ENCODE peak calls at places on chromosomes 5 and 9, in seven cellular contexts. One of them, this sample, is unnamed.

GRCh38 chr9:110769667-110770066 is 101.1 kb downstream of the MUSK start:
- DNase-seq in NCI-H1694: no peak
- DNase-seq in Karpas-422: no peak
- DNase-seq in mucosa of gallbladder: no peak
- DNase-seq in nucleus accumbens: no peak
- DNase-seq in activated CD4-positive, alpha-beta T cell treated with anti-CD3 and anti-CD28 coated beads, Interleukin-2, amount 10 ng/mL, durations not matched to agents 7 days and 5 days: no peak
- DNase-seq in kidney: no peak
- DNase-seq in this sample: no peak

GRCh38 chr9:21398955-21399489 is 9.9 kb upstream of the IFNA8 start:
- DNase-seq in NCI-H1694: no peak
- DNase-seq in Karpas-422: no peak
- DNase-seq in mucosa of gallbladder: no peak
- DNase-seq in nucleus accumbens: no peak
- DNase-seq in activated CD4-positive, alpha-beta T cell treated with anti-CD3 and anti-CD28 coated beads, Interleukin-2, amount 10 ng/mL, durations not matched to agents 7 days and 5 days: no peak
- DNase-seq in kidney: no peak
- DNase-seq in this sample: no peak

GRCh38 chr9:129185991-129186390 is 7.9 kb upstream of the IER5L start:
- DNase-seq in NCI-H1694: no peak
- DNase-seq in Karpas-422: no peak
- DNase-seq in mucosa of gallbladder: no peak
- DNase-seq in nucleus accumbens: no peak
- DNase-seq in activated CD4-positive, alpha-beta T cell treated with anti-CD3 and anti-CD28 coated beads, Interleukin-2, amount 10 ng/mL, durations not matched to agents 7 days and 5 days: peak; percentile 30
- DNase-seq in kidney: no peak
- DNase-seq in this sample: no peak

GRCh38 chr5:88544616-88545150 is 276.0 kb upstream of the TMEM161B start:
- DNase-seq in NCI-H1694: no peak
- DNase-seq in Karpas-422: no peak
- DNase-seq in mucosa of gallbladder: no peak
- DNase-seq in nucleus accumbens: no peak
- DNase-seq in activated CD4-positive, alpha-beta T cell treated with anti-CD3 and anti-CD28 coated beads, Interleukin-2, amount 10 ng/mL, durations not matched to agents 7 days and 5 days: no peak
- DNase-seq in kidney: no peak
- DNase-seq in this sample: no peak

GRCh38 chr5:171724771-171725609 is 60.6 kb upstream of the SMIM23 start:
- DNase-seq in NCI-H1694: no peak
- DNase-seq in Karpas-422: no peak
- DNase-seq in mucosa of gallbladder: no peak
- DNase-seq in nucleus accumbens: no peak
- DNase-seq in activated CD4-positive, alpha-beta T cell treated with anti-CD3 and anti-CD28 coated beads, Interleukin-2, amount 10 ng/mL, durations not matched to agents 7 days and 5 days: no peak
- DNase-seq in kidney: no peak
- DNase-seq in this sample: no peak

GRCh38 chr5:14035859-14036440 is 91.5 kb upstream of the DNAH5 start:
- DNase-seq in NCI-H1694: no peak
- DNase-seq in Karpas-422: peak; percentile 41
- DNase-seq in mucosa of gallbladder: peak; percentile 56
- DNase-seq in nucleus accumbens: peak; percentile 19
- DNase-seq in activated CD4-positive, alpha-beta T cell treated with anti-CD3 and anti-CD28 coated beads, Interleukin-2, amount 10 ng/mL, durations not matched to agents 7 days and 5 days: no peak
- DNase-seq in kidney: no peak
- DNase-seq in this sample: no peak

GRCh38 chr5:5306696-5307095 is 115.8 kb upstream of the ICE1 start:
- DNase-seq in NCI-H1694: no peak
- DNase-seq in Karpas-422: no peak
- DNase-seq in mucosa of gallbladder: no peak
- DNase-seq in nucleus accumbens: no peak
- DNase-seq in activated CD4-positive, alpha-beta T cell treated with anti-CD3 and anti-CD28 coated beads, Interleukin-2, amount 10 ng/mL, durations not matched to agents 7 days and 5 days: no peak
- DNase-seq in kidney: no peak
- DNase-seq in this sample: no peak

GRCh38 chr5:91311697-91312501 is 71.2 kb downstream of the ARRDC3 start:
- DNase-seq in NCI-H1694: no peak
- DNase-seq in Karpas-422: peak; percentile 43
- DNase-seq in mucosa of gallbladder: peak; percentile 74
- DNase-seq in nucleus accumbens: peak; percentile 33
- DNase-seq in activated CD4-positive, alpha-beta T cell treated with anti-CD3 and anti-CD28 coated beads, Interleukin-2, amount 10 ng/mL, durations not matched to agents 7 days and 5 days: peak; percentile 78
- DNase-seq in kidney: peak; percentile 88
- DNase-seq in this sample: peak; percentile 61

GRCh38 chr5:173669483-173669882 is 53.0 kb upstream of the BOD1 start:
- DNase-seq in NCI-H1694: no peak
- DNase-seq in Karpas-422: peak; percentile 86
- DNase-seq in mucosa of gallbladder: no peak
- DNase-seq in nucleus accumbens: no peak
- DNase-seq in activated CD4-positive, alpha-beta T cell treated with anti-CD3 and anti-CD28 coated beads, Interleukin-2, amount 10 ng/mL, durations not matched to agents 7 days and 5 days: no peak
- DNase-seq in kidney: no peak
- DNase-seq in this sample: no peak

GRCh38 chr5:33936004-33936380 is 194 bp upstream of the RXFP3 start:
- DNase-seq in NCI-H1694: peak; percentile 10
- DNase-seq in Karpas-422: no peak
- DNase-seq in mucosa of gallbladder: peak; percentile 34
- DNase-seq in nucleus accumbens: peak; percentile 27
- DNase-seq in activated CD4-positive, alpha-beta T cell treated with anti-CD3 and anti-CD28 coated beads, Interleukin-2, amount 10 ng/mL, durations not matched to agents 7 days and 5 days: peak; percentile 58
- DNase-seq in kidney: peak; percentile 81
- DNase-seq in this sample: peak; percentile 79

GRCh38 chr9:4987996-4988421 is 2.9 kb downstream of the JAK2 start:
- DNase-seq in NCI-H1694: peak; percentile 92
- DNase-seq in Karpas-422: peak; percentile 86
- DNase-seq in mucosa of gallbladder: peak; percentile 45
- DNase-seq in nucleus accumbens: peak; percentile 4
- DNase-seq in activated CD4-positive, alpha-beta T cell treated with anti-CD3 and anti-CD28 coated beads, Interleukin-2, amount 10 ng/mL, durations not matched to agents 7 days and 5 days: peak; percentile 80
- DNase-seq in kidney: no peak
- DNase-seq in this sample: peak; percentile 67

GRCh38 chr9:88820055-88820454 is 171.2 kb upstream of the S1PR3 start:
- DNase-seq in NCI-H1694: no peak
- DNase-seq in Karpas-422: no peak
- DNase-seq in mucosa of gallbladder: no peak
- DNase-seq in nucleus accumbens: no peak
- DNase-seq in activated CD4-positive, alpha-beta T cell treated with anti-CD3 and anti-CD28 coated beads, Interleukin-2, amount 10 ng/mL, durations not matched to agents 7 days and 5 days: no peak
- DNase-seq in kidney: no peak
- DNase-seq in this sample: no peak

GRCh38 chr5:155451106-155451505 is 437.6 kb downstream of the KIF4B start:
- DNase-seq in NCI-H1694: no peak
- DNase-seq in Karpas-422: no peak
- DNase-seq in mucosa of gallbladder: no peak
- DNase-seq in nucleus accumbens: no peak
- DNase-seq in activated CD4-positive, alpha-beta T cell treated with anti-CD3 and anti-CD28 coated beads, Interleukin-2, amount 10 ng/mL, durations not matched to agents 7 days and 5 days: no peak
- DNase-seq in kidney: no peak
- DNase-seq in this sample: no peak

GRCh38 chr5:96146675-96147074 is 185.0 kb upstream of the ELL2 start:
- DNase-seq in NCI-H1694: no peak
- DNase-seq in Karpas-422: peak; percentile 67
- DNase-seq in mucosa of gallbladder: peak; percentile 14
- DNase-seq in nucleus accumbens: no peak
- DNase-seq in activated CD4-positive, alpha-beta T cell treated with anti-CD3 and anti-CD28 coated beads, Interleukin-2, amount 10 ng/mL, durations not matched to agents 7 days and 5 days: no peak
- DNase-seq in kidney: no peak
- DNase-seq in this sample: peak; percentile 25

GRCh38 chr9:126117158-126117425 is 209.5 kb upstream of the MVB12B start:
- DNase-seq in NCI-H1694: no peak
- DNase-seq in Karpas-422: no peak
- DNase-seq in mucosa of gallbladder: no peak
- DNase-seq in nucleus accumbens: no peak
- DNase-seq in activated CD4-positive, alpha-beta T cell treated with anti-CD3 and anti-CD28 coated beads, Interleukin-2, amount 10 ng/mL, durations not matched to agents 7 days and 5 days: no peak
- DNase-seq in kidney: peak; percentile 40
- DNase-seq in this sample: no peak

GRCh38 chr9:90167920-90168319 is 474.7 kb downstream of the DIRAS2 start:
- DNase-seq in NCI-H1694: no peak
- DNase-seq in Karpas-422: no peak
- DNase-seq in mucosa of gallbladder: no peak
- DNase-seq in nucleus accumbens: no peak
- DNase-seq in activated CD4-positive, alpha-beta T cell treated with anti-CD3 and anti-CD28 coated beads, Interleukin-2, amount 10 ng/mL, durations not matched to agents 7 days and 5 days: no peak
- DNase-seq in kidney: no peak
- DNase-seq in this sample: no peak

GRCh38 chr9:105712773-105713172 is 18.4 kb downstream of the TMEM38B start:
- DNase-seq in NCI-H1694: no peak
- DNase-seq in Karpas-422: no peak
- DNase-seq in mucosa of gallbladder: no peak
- DNase-seq in nucleus accumbens: no peak
- DNase-seq in activated CD4-positive, alpha-beta T cell treated with anti-CD3 and anti-CD28 coated beads, Interleukin-2, amount 10 ng/mL, durations not matched to agents 7 days and 5 days: no peak
- DNase-seq in kidney: peak; percentile 61
- DNase-seq in this sample: no peak

GRCh38 chr9:133683494-133684460 is 47.6 kb downstream of the DBH start:
- DNase-seq in NCI-H1694: peak; percentile 51
- DNase-seq in Karpas-422: no peak
- DNase-seq in mucosa of gallbladder: no peak
- DNase-seq in nucleus accumbens: no peak
- DNase-seq in activated CD4-positive, alpha-beta T cell treated with anti-CD3 and anti-CD28 coated beads, Interleukin-2, amount 10 ng/mL, durations not matched to agents 7 days and 5 days: peak; percentile 72
- DNase-seq in kidney: peak; percentile 82
- DNase-seq in this sample: peak; percentile 46

GRCh38 chr9:20398511-20399338 is 223.6 kb downstream of the MLLT3 start:
- DNase-seq in NCI-H1694: no peak
- DNase-seq in Karpas-422: no peak
- DNase-seq in mucosa of gallbladder: no peak
- DNase-seq in nucleus accumbens: no peak
- DNase-seq in activated CD4-positive, alpha-beta T cell treated with anti-CD3 and anti-CD28 coated beads, Interleukin-2, amount 10 ng/mL, durations not matched to agents 7 days and 5 days: no peak
- DNase-seq in kidney: no peak
- DNase-seq in this sample: no peak

GRCh38 chr5:88826959-88827585 is 55.9 kb downstream of the MEF2C start:
- DNase-seq in NCI-H1694: no peak
- DNase-seq in Karpas-422: peak; percentile 90
- DNase-seq in mucosa of gallbladder: peak; percentile 27
- DNase-seq in nucleus accumbens: no peak
- DNase-seq in activated CD4-positive, alpha-beta T cell treated with anti-CD3 and anti-CD28 coated beads, Interleukin-2, amount 10 ng/mL, durations not matched to agents 7 days and 5 days: no peak
- DNase-seq in kidney: no peak
- DNase-seq in this sample: peak; percentile 60

GRCh38 chr5:150399158-150400019 is 13.3 kb downstream of the CD74 start:
- DNase-seq in NCI-H1694: no peak
- DNase-seq in Karpas-422: peak; percentile 73
- DNase-seq in mucosa of gallbladder: no peak
- DNase-seq in nucleus accumbens: no peak
- DNase-seq in activated CD4-positive, alpha-beta T cell treated with anti-CD3 and anti-CD28 coated beads, Interleukin-2, amount 10 ng/mL, durations not matched to agents 7 days and 5 days: no peak
- DNase-seq in kidney: peak; percentile 51
- DNase-seq in this sample: no peak

GRCh38 chr5:98110270-98110669 is 663.2 kb upstream of the RGMB start:
- DNase-seq in NCI-H1694: no peak
- DNase-seq in Karpas-422: no peak
- DNase-seq in mucosa of gallbladder: no peak
- DNase-seq in nucleus accumbens: no peak
- DNase-seq in activated CD4-positive, alpha-beta T cell treated with anti-CD3 and anti-CD28 coated beads, Interleukin-2, amount 10 ng/mL, durations not matched to agents 7 days and 5 days: no peak
- DNase-seq in kidney: no peak
- DNase-seq in this sample: no peak

GRCh38 chr5:123371575-123372179 is 51.5 kb downstream of the CEP120 start:
- DNase-seq in NCI-H1694: peak; percentile 8
- DNase-seq in Karpas-422: no peak
- DNase-seq in mucosa of gallbladder: peak; percentile 14
- DNase-seq in nucleus accumbens: no peak
- DNase-seq in activated CD4-positive, alpha-beta T cell treated with anti-CD3 and anti-CD28 coated beads, Interleukin-2, amount 10 ng/mL, durations not matched to agents 7 days and 5 days: peak; percentile 9
- DNase-seq in kidney: no peak
- DNase-seq in this sample: peak; percentile 70

GRCh38 chr9:133120343-133121199 is 469 bp downstream of the RALGDS start:
- DNase-seq in NCI-H1694: no peak
- DNase-seq in Karpas-422: no peak
- DNase-seq in mucosa of gallbladder: no peak
- DNase-seq in nucleus accumbens: no peak
- DNase-seq in activated CD4-positive, alpha-beta T cell treated with anti-CD3 and anti-CD28 coated beads, Interleukin-2, amount 10 ng/mL, durations not matched to agents 7 days and 5 days: no peak
- DNase-seq in kidney: no peak
- DNase-seq in this sample: no peak

GRCh38 chr5:80255425-80255751 is 460 bp downstream of the SERINC5 start:
- DNase-seq in NCI-H1694: no peak
- DNase-seq in Karpas-422: peak; percentile 51
- DNase-seq in mucosa of gallbladder: peak; percentile 67
- DNase-seq in nucleus accumbens: peak; percentile 77
- DNase-seq in activated CD4-positive, alpha-beta T cell treated with anti-CD3 and anti-CD28 coated beads, Interleukin-2, amount 10 ng/mL, durations not matched to agents 7 days and 5 days: peak; percentile 50
- DNase-seq in kidney: peak; percentile 92
- DNase-seq in this sample: peak; percentile 46

GRCh38 chr5:167730121-167730520 is 561.3 kb upstream of the WWC1 start:
- DNase-seq in NCI-H1694: no peak
- DNase-seq in Karpas-422: no peak
- DNase-seq in mucosa of gallbladder: no peak
- DNase-seq in nucleus accumbens: no peak
- DNase-seq in activated CD4-positive, alpha-beta T cell treated with anti-CD3 and anti-CD28 coated beads, Interleukin-2, amount 10 ng/mL, durations not matched to agents 7 days and 5 days: no peak
- DNase-seq in kidney: no peak
- DNase-seq in this sample: no peak

GRCh38 chr5:168409601-168410458 is 76.4 kb upstream of the RARS1 start:
- DNase-seq in NCI-H1694: no peak
- DNase-seq in Karpas-422: no peak
- DNase-seq in mucosa of gallbladder: no peak
- DNase-seq in nucleus accumbens: no peak
- DNase-seq in activated CD4-positive, alpha-beta T cell treated with anti-CD3 and anti-CD28 coated beads, Interleukin-2, amount 10 ng/mL, durations not matched to agents 7 days and 5 days: peak; percentile 13
- DNase-seq in kidney: no peak
- DNase-seq in this sample: no peak

GRCh38 chr9:135847833-135848232 is 59.5 kb downstream of the CAMSAP1 start:
- DNase-seq in NCI-H1694: no peak
- DNase-seq in Karpas-422: no peak
- DNase-seq in mucosa of gallbladder: no peak
- DNase-seq in nucleus accumbens: no peak
- DNase-seq in activated CD4-positive, alpha-beta T cell treated with anti-CD3 and anti-CD28 coated beads, Interleukin-2, amount 10 ng/mL, durations not matched to agents 7 days and 5 days: no peak
- DNase-seq in kidney: no peak
- DNase-seq in this sample: no peak

GRCh38 chr9:121278535-121279169 is 10.7 kb downstream of the GSN start:
- DNase-seq in NCI-H1694: peak; percentile 9
- DNase-seq in Karpas-422: peak; percentile 90
- DNase-seq in mucosa of gallbladder: peak; percentile 80
- DNase-seq in nucleus accumbens: peak; percentile 54
- DNase-seq in activated CD4-positive, alpha-beta T cell treated with anti-CD3 and anti-CD28 coated beads, Interleukin-2, amount 10 ng/mL, durations not matched to agents 7 days and 5 days: peak; percentile 57
- DNase-seq in kidney: peak; percentile 80
- DNase-seq in this sample: peak; percentile 81

GRCh38 chr5:133825631-133826289 is 142.7 kb downstream of the C5orf15 start:
- DNase-seq in NCI-H1694: peak; percentile 83
- DNase-seq in Karpas-422: no peak
- DNase-seq in mucosa of gallbladder: no peak
- DNase-seq in nucleus accumbens: no peak
- DNase-seq in activated CD4-positive, alpha-beta T cell treated with anti-CD3 and anti-CD28 coated beads, Interleukin-2, amount 10 ng/mL, durations not matched to agents 7 days and 5 days: peak; percentile 54
- DNase-seq in kidney: peak; percentile 84
- DNase-seq in this sample: no peak

GRCh38 chr5:72723584-72723983 is 92.9 kb upstream of the TNPO1 start:
- DNase-seq in NCI-H1694: no peak
- DNase-seq in Karpas-422: no peak
- DNase-seq in mucosa of gallbladder: no peak
- DNase-seq in nucleus accumbens: no peak
- DNase-seq in activated CD4-positive, alpha-beta T cell treated with anti-CD3 and anti-CD28 coated beads, Interleukin-2, amount 10 ng/mL, durations not matched to agents 7 days and 5 days: no peak
- DNase-seq in kidney: no peak
- DNase-seq in this sample: no peak

GRCh38 chr5:158398360-158399201 is 539.6 kb upstream of the CLINT1 start:
- DNase-seq in NCI-H1694: no peak
- DNase-seq in Karpas-422: no peak
- DNase-seq in mucosa of gallbladder: no peak
- DNase-seq in nucleus accumbens: no peak
- DNase-seq in activated CD4-positive, alpha-beta T cell treated with anti-CD3 and anti-CD28 coated beads, Interleukin-2, amount 10 ng/mL, durations not matched to agents 7 days and 5 days: no peak
- DNase-seq in kidney: no peak
- DNase-seq in this sample: no peak

GRCh38 chr9:114200721-114201300 is 45.5 kb downstream of the COL27A1 start:
- DNase-seq in NCI-H1694: no peak
- DNase-seq in Karpas-422: no peak
- DNase-seq in mucosa of gallbladder: no peak
- DNase-seq in nucleus accumbens: no peak
- DNase-seq in activated CD4-positive, alpha-beta T cell treated with anti-CD3 and anti-CD28 coated beads, Interleukin-2, amount 10 ng/mL, durations not matched to agents 7 days and 5 days: no peak
- DNase-seq in kidney: no peak
- DNase-seq in this sample: no peak

GRCh38 chr5:74107899-74108298 is 481.9 kb downstream of the ARHGEF28 start:
- DNase-seq in NCI-H1694: no peak
- DNase-seq in Karpas-422: no peak
- DNase-seq in mucosa of gallbladder: no peak
- DNase-seq in nucleus accumbens: no peak
- DNase-seq in activated CD4-positive, alpha-beta T cell treated with anti-CD3 and anti-CD28 coated beads, Interleukin-2, amount 10 ng/mL, durations not matched to agents 7 days and 5 days: no peak
- DNase-seq in kidney: no peak
- DNase-seq in this sample: peak; percentile 61

GRCh38 chr9:131839281-131840084 is 99.6 kb upstream of the RAPGEF1 start:
- DNase-seq in NCI-H1694: no peak
- DNase-seq in Karpas-422: no peak
- DNase-seq in mucosa of gallbladder: no peak
- DNase-seq in nucleus accumbens: no peak
- DNase-seq in activated CD4-positive, alpha-beta T cell treated with anti-CD3 and anti-CD28 coated beads, Interleukin-2, amount 10 ng/mL, durations not matched to agents 7 days and 5 days: peak; percentile 76
- DNase-seq in kidney: no peak
- DNase-seq in this sample: no peak

GRCh38 chr5:173278641-173279040 is 43.6 kb upstream of the NKX2-5 start:
- DNase-seq in NCI-H1694: no peak
- DNase-seq in Karpas-422: no peak
- DNase-seq in mucosa of gallbladder: no peak
- DNase-seq in nucleus accumbens: no peak
- DNase-seq in activated CD4-positive, alpha-beta T cell treated with anti-CD3 and anti-CD28 coated beads, Interleukin-2, amount 10 ng/mL, durations not matched to agents 7 days and 5 days: no peak
- DNase-seq in kidney: no peak
- DNase-seq in this sample: no peak

GRCh38 chr5:79295096-79295495 is 59.2 kb downstream of the JMY start:
- DNase-seq in NCI-H1694: no peak
- DNase-seq in Karpas-422: no peak
- DNase-seq in mucosa of gallbladder: no peak
- DNase-seq in nucleus accumbens: no peak
- DNase-seq in activated CD4-positive, alpha-beta T cell treated with anti-CD3 and anti-CD28 coated beads, Interleukin-2, amount 10 ng/mL, durations not matched to agents 7 days and 5 days: no peak
- DNase-seq in kidney: no peak
- DNase-seq in this sample: no peak

GRCh38 chr5:7364226-7364875 is 31.6 kb upstream of the ADCY2 start:
- DNase-seq in NCI-H1694: no peak
- DNase-seq in Karpas-422: no peak
- DNase-seq in mucosa of gallbladder: no peak
- DNase-seq in nucleus accumbens: no peak
- DNase-seq in activated CD4-positive, alpha-beta T cell treated with anti-CD3 and anti-CD28 coated beads, Interleukin-2, amount 10 ng/mL, durations not matched to agents 7 days and 5 days: no peak
- DNase-seq in kidney: no peak
- DNase-seq in this sample: no peak